ENCODE peak calls at places on chromosomes 2 and 18, in five cellular contexts. One of them, this sample, is unnamed.

GRCh38 chr18:59220164-59220783 is 316 bp downstream of the GRP start:
- DNase-seq in stimulated activated CD4-positive, alpha-beta T cell treated with anti-CD3 and anti-CD28 coated beads, Interleukin-12 subunit alpha, Interleukin-12 subunit beta, amount 100 ng/mL, for 4 hours: no peak
- DNase-seq in NCI-H1105: peak
- DNase-seq in PC-9: no peak
- DNase-seq in ovary: no peak
- DNase-seq in this sample: no peak

GRCh38 chr2:29193681-29194080 is 78.5 kb downstream of the CLIP4 start:
- DNase-seq in ovary: no peak
- DNase-seq in stimulated activated CD4-positive, alpha-beta T cell treated with anti-CD3 and anti-CD28 coated beads, Interleukin-12 subunit alpha, Interleukin-12 subunit beta, amount 100 ng/mL, for 4 hours: no peak
- DNase-seq in NCI-H1105: no peak
- DNase-seq in PC-9: no peak
- DNase-seq in this sample: no peak

GRCh38 chr18:49322770-49323490 is 137.5 kb downstream of the DYM start:
- DNase-seq in NCI-H1105: no peak
- DNase-seq in ovary: no peak
- DNase-seq in PC-9: no peak
- DNase-seq in stimulated activated CD4-positive, alpha-beta T cell treated with anti-CD3 and anti-CD28 coated beads, Interleukin-12 subunit alpha, Interleukin-12 subunit beta, amount 100 ng/mL, for 4 hours: no peak
- DNase-seq in this sample: no peak

GRCh38 chr18:26747131-26747475 is 118.4 kb downstream of the AQP4 start:
- DNase-seq in stimulated activated CD4-positive, alpha-beta T cell treated with anti-CD3 and anti-CD28 coated beads, Interleukin-12 subunit alpha, Interleukin-12 subunit beta, amount 100 ng/mL, for 4 hours: no peak
- DNase-seq in ovary: no peak
- DNase-seq in NCI-H1105: no peak
- DNase-seq in PC-9: no peak
- DNase-seq in this sample: no peak

GRCh38 chr18:51168960-51169662 is 28.4 kb downstream of the MEX3C start:
- DNase-seq in stimulated activated CD4-positive, alpha-beta T cell treated with anti-CD3 and anti-CD28 coated beads, Interleukin-12 subunit alpha, Interleukin-12 subunit beta, amount 100 ng/mL, for 4 hours: no peak
- DNase-seq in NCI-H1105: no peak
- DNase-seq in ovary: no peak
- DNase-seq in PC-9: no peak
- DNase-seq in this sample: no peak

GRCh38 chr18:14976736-14977430 is 228.9 kb downstream of the ANKRD30B start:
- DNase-seq in ovary: no peak
- DNase-seq in PC-9: peak
- DNase-seq in stimulated activated CD4-positive, alpha-beta T cell treated with anti-CD3 and anti-CD28 coated beads, Interleukin-12 subunit alpha, Interleukin-12 subunit beta, amount 100 ng/mL, for 4 hours: no peak
- DNase-seq in NCI-H1105: no peak
- DNase-seq in this sample: no peak

GRCh38 chr2:3079466-3079865 is 298.2 kb downstream of the EIPR1 start:
- DNase-seq in ovary: no peak
- DNase-seq in stimulated activated CD4-positive, alpha-beta T cell treated with anti-CD3 and anti-CD28 coated beads, Interleukin-12 subunit alpha, Interleukin-12 subunit beta, amount 100 ng/mL, for 4 hours: no peak
- DNase-seq in NCI-H1105: no peak
- DNase-seq in PC-9: no peak
- DNase-seq in this sample: no peak

GRCh38 chr2:239279508-239280295 is 121.1 kb downstream of the HDAC4 start:
- DNase-seq in ovary: peak
- DNase-seq in stimulated activated CD4-positive, alpha-beta T cell treated with anti-CD3 and anti-CD28 coated beads, Interleukin-12 subunit alpha, Interleukin-12 subunit beta, amount 100 ng/mL, for 4 hours: no peak
- DNase-seq in NCI-H1105: no peak
- DNase-seq in PC-9: no peak
- DNase-seq in this sample: no peak

GRCh38 chr2:221506469-221506868 is 65.6 kb downstream of the EPHA4 start:
- DNase-seq in ovary: no peak
- DNase-seq in NCI-H1105: no peak
- DNase-seq in stimulated activated CD4-positive, alpha-beta T cell treated with anti-CD3 and anti-CD28 coated beads, Interleukin-12 subunit alpha, Interleukin-12 subunit beta, amount 100 ng/mL, for 4 hours: no peak
- DNase-seq in PC-9: no peak
- DNase-seq in this sample: no peak

GRCh38 chr2:205386109-205386508 is 296.2 kb upstream of the NRP2 start:
- DNase-seq in NCI-H1105: no peak
- DNase-seq in ovary: no peak
- DNase-seq in stimulated activated CD4-positive, alpha-beta T cell treated with anti-CD3 and anti-CD28 coated beads, Interleukin-12 subunit alpha, Interleukin-12 subunit beta, amount 100 ng/mL, for 4 hours: no peak
- DNase-seq in PC-9: no peak
- DNase-seq in this sample: no peak

GRCh38 chr2:116435648-116436047 is 1378.8 kb upstream of the DDX18 start:
- DNase-seq in PC-9: no peak
- DNase-seq in NCI-H1105: no peak
- DNase-seq in ovary: no peak
- DNase-seq in stimulated activated CD4-positive, alpha-beta T cell treated with anti-CD3 and anti-CD28 coated beads, Interleukin-12 subunit alpha, Interleukin-12 subunit beta, amount 100 ng/mL, for 4 hours: no peak
- DNase-seq in this sample: no peak

GRCh38 chr2:181900007-181900651 is 8.6 kb downstream of the ITPRID2 start:
- DNase-seq in stimulated activated CD4-positive, alpha-beta T cell treated with anti-CD3 and anti-CD28 coated beads, Interleukin-12 subunit alpha, Interleukin-12 subunit beta, amount 100 ng/mL, for 4 hours: no peak
- DNase-seq in NCI-H1105: no peak
- DNase-seq in ovary: no peak
- DNase-seq in PC-9: no peak
- DNase-seq in this sample: no peak

GRCh38 chr2:95698166-95698565 is 106.4 kb downstream of the TRIM43 start:
- DNase-seq in stimulated activated CD4-positive, alpha-beta T cell treated with anti-CD3 and anti-CD28 coated beads, Interleukin-12 subunit alpha, Interleukin-12 subunit beta, amount 100 ng/mL, for 4 hours: no peak
- DNase-seq in PC-9: no peak
- DNase-seq in ovary: no peak
- DNase-seq in NCI-H1105: no peak
- DNase-seq in this sample: no peak

GRCh38 chr2:107072150-107072940 is 186.4 kb upstream of the ST6GAL2 start:
- DNase-seq in NCI-H1105: no peak
- DNase-seq in PC-9: no peak
- DNase-seq in stimulated activated CD4-positive, alpha-beta T cell treated with anti-CD3 and anti-CD28 coated beads, Interleukin-12 subunit alpha, Interleukin-12 subunit beta, amount 100 ng/mL, for 4 hours: no peak
- DNase-seq in ovary: no peak
- DNase-seq in this sample: no peak

GRCh38 chr2:27489118-27489497 is 435 bp downstream of the IFT172 start:
- DNase-seq in NCI-H1105: no peak
- DNase-seq in PC-9: no peak
- DNase-seq in stimulated activated CD4-positive, alpha-beta T cell treated with anti-CD3 and anti-CD28 coated beads, Interleukin-12 subunit alpha, Interleukin-12 subunit beta, amount 100 ng/mL, for 4 hours: no peak
- DNase-seq in ovary: no peak
- DNase-seq in this sample: no peak

GRCh38 chr2:88239781-88240180 is 69.6 kb downstream of the THNSL2 start:
- DNase-seq in ovary: no peak
- DNase-seq in stimulated activated CD4-positive, alpha-beta T cell treated with anti-CD3 and anti-CD28 coated beads, Interleukin-12 subunit alpha, Interleukin-12 subunit beta, amount 100 ng/mL, for 4 hours: no peak
- DNase-seq in NCI-H1105: no peak
- DNase-seq in PC-9: no peak
- DNase-seq in this sample: no peak

GRCh38 chr18:55593888-55594287 is 5.9 kb upstream of the TCF4 start:
- DNase-seq in NCI-H1105: no peak
- DNase-seq in stimulated activated CD4-positive, alpha-beta T cell treated with anti-CD3 and anti-CD28 coated beads, Interleukin-12 subunit alpha, Interleukin-12 subunit beta, amount 100 ng/mL, for 4 hours: no peak
- DNase-seq in PC-9: no peak
- DNase-seq in ovary: no peak
- DNase-seq in this sample: no peak

GRCh38 chr18:8947576-8947975 is 154.9 kb upstream of the NDUFV2 start:
- DNase-seq in NCI-H1105: no peak
- DNase-seq in ovary: no peak
- DNase-seq in stimulated activated CD4-positive, alpha-beta T cell treated with anti-CD3 and anti-CD28 coated beads, Interleukin-12 subunit alpha, Interleukin-12 subunit beta, amount 100 ng/mL, for 4 hours: no peak
- DNase-seq in PC-9: peak
- DNase-seq in this sample: no peak

This sample was measured in stimulated activated naive B cell treated with anti-CD40 and anti-IgM and Interleukin-4, amounts not matched to agents 10 μg/mL and 1 μg/mL and 100 μg/mL, for 72 hours.